ENCODE peak calls at places on chromosomes 2 and 18, in nine cellular contexts. Z, X, B, M, L, P, T, F and V are unnamed samples.

GRCh38 chr2:176117162-176117822 is 714 bp downstream of the HOXD10 start:
- DNase-seq in Z (peak; percentile 28), X (no peak), B (peak; percentile 20), M (no peak), L (no peak), P (no peak), T (no peak), F (no peak), V (no peak)

GRCh38 chr2:233353101-233353768 is 1.1 kb upstream of the DGKD start:
- DNase-seq in Z (no peak), X (no peak), B (no peak), M (no peak), L (no peak), P (no peak), T (no peak), F (no peak), V (no peak)

GRCh38 chr2:71063216-71063615 is 5.2 kb upstream of the NAGK start:
- DNase-seq in Z (no peak), X (no peak), B (no peak), M (no peak), L (no peak), P (no peak), T (no peak), F (no peak), V (no peak)

GRCh38 chr2:219454217-219454616 is 19.6 kb downstream of the SPEG start:
- DNase-seq in Z (no peak), X (no peak), B (no peak), M (no peak), L (no peak), P (no peak), T (no peak), F (no peak), V (no peak)

GRCh38 chr2:136134126-136134525 is 16.2 kb upstream of the CXCR4 start:
- DNase-seq in Z (no peak), X (no peak), B (no peak), M (no peak), L (peak; percentile 41), P (no peak), T (no peak), F (no peak), V (no peak)

GRCh38 chr2:240326886-240327285 is 108.6 kb upstream of the GPC1 start:
- DNase-seq in Z (no peak), X (no peak), B (no peak), M (no peak), L (no peak), P (no peak), T (no peak), F (no peak), V (no peak)

GRCh38 chr2:219803294-219803693 is 175.9 kb downstream of the SLC4A3 start:
- DNase-seq in Z (no peak), X (no peak), B (no peak), M (peak; percentile 12), L (no peak), P (no peak), T (no peak), F (no peak), V (no peak)

GRCh38 chr2:200405599-200406298 is 99.3 kb downstream of the SPATS2L start:
- DNase-seq in Z (no peak), X (peak; percentile 93), B (no peak), M (peak; percentile 87), L (no peak), P (peak; percentile 58), T (peak; percentile 97), F (no peak), V (no peak)

GRCh38 chr2:191862371-191862770 is 15.5 kb upstream of the CAVIN2 start:
- DNase-seq in Z (no peak), X (no peak), B (no peak), M (no peak), L (no peak), P (no peak), T (no peak), F (no peak), V (no peak)

GRCh38 chr2:95269036-95269680 is 5.1 kb upstream of the PROM2 start:
- DNase-seq in Z (peak; percentile 14), X (no peak), B (no peak), M (no peak), L (no peak), P (no peak), T (no peak), F (no peak), V (no peak)

GRCh38 chr2:26352892-26353291 is 6.3 kb upstream of the ADGRF3 start:
- DNase-seq in Z (no peak), X (peak; percentile 63), B (no peak), M (no peak), L (no peak), P (no peak), T (no peak), F (no peak), V (no peak)

GRCh38 chr18:58615150-58616132 is 13.4 kb downstream of the ALPK2 start:
- DNase-seq in Z (no peak), X (no peak), B (no peak), M (no peak), L (peak; percentile 28), P (no peak), T (no peak), F (no peak), V (no peak)

GRCh38 chr2:8985561-8986326 is 17.7 kb downstream of the MBOAT2 start:
- DNase-seq in Z (no peak), X (no peak), B (no peak), M (no peak), L (no peak), P (no peak), T (no peak), F (no peak), V (no peak)

GRCh38 chr2:8984855-8985254 is 18.6 kb downstream of the MBOAT2 start:
- DNase-seq in Z (no peak), X (no peak), B (no peak), M (no peak), L (no peak), P (no peak), T (no peak), F (no peak), V (no peak)

GRCh38 chr2:8984152-8984551 is 19.3 kb downstream of the MBOAT2 start:
- DNase-seq in Z (no peak), X (no peak), B (no peak), M (peak; percentile 65), L (no peak), P (no peak), T (no peak), F (no peak), V (no peak)

GRCh38 chr2:8987413-8987812 is 16.1 kb downstream of the MBOAT2 start:
- DNase-seq in Z (no peak), X (no peak), B (no peak), M (peak; percentile 67), L (no peak), P (no peak), T (no peak), F (no peak), V (no peak)

GRCh38 chr2:8986327-8986976 is 17.0 kb downstream of the MBOAT2 start:
- DNase-seq in Z (peak; percentile 75), X (no peak), B (peak; percentile 7), M (no peak), L (no peak), P (no peak), T (no peak), F (no peak), V (no peak)
- TF ChIP-seq CTCF in Z (peak; percentile 77), X (no peak), B (no peak), M (peak; percentile 24), L (no peak), P (no peak), T (peak; percentile 65), F (no peak), V (no peak)

DNA sequence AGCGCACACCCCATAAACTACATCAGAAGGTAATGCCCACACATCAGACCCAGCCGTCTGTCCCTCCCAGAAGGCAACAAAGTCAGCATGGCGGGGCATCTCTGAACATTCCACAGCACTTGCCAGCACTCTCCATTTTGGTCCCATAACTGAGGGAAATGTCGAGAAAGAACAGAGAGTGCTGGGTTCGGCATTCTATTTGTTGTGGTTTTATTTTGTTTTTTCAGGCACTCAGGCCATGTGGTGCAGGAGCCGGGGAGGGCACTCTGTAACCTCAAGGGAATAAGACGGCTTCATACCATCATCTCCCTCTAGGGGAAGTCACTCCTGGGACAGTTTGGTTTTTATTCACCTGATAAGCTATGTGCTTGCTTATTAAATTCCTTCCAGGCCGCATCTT is 156.0 kb downstream of the SEPTIN10 start:
- DNase-seq in Z (no peak), X (peak; percentile 7), B (no peak), M (no peak), L (no peak), P (no peak), T (no peak), F (no peak), V (no peak)
- TF ChIP-seq CTCF in Z (peak; percentile 46), X (no peak), B (peak; percentile 23), M (peak; percentile 2), L (no peak), P (no peak), T (no peak), F (no peak), V (no peak)

DNA sequence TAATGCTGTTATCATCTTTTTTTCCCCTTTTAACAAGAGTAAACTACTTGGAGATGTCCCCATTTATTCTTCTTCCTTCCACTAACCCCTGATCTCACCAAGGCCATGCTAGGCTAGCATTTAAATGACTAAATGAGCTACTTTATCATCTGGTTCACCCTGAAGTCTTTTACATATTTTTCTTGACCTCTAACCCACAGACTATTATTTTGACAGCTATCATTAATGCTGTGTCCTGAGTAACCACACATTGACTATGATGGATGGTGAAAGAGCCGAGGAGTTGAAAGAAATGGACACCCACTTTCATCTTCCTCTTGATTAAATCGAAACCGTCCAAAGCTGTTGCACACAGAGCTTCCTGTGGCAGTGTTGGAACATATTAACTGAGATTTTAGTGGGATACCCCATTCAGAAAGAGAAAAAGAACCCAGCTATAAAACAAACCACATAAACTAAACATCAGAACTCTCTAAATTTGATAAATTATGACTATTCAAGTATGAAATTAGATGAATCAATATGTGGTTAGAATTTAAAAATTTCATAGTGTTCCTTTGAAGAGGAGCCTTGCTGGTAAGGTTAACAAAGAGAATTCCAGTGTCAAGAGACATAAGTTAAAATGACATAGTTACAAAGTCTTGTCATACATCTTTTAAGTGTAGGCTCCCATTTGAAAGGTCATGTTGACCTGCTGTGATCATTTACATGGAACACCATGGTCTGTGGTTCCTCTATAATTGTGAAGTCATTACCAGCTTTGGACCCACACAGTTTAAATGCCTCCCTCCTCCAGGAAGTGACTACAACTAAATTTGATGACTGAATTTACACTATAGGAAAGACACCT is 231.8 kb upstream of the ETAA1 start:
- DNase-seq in Z (no peak), X (no peak), B (no peak), M (no peak), L (no peak), P (no peak), T (no peak), F (no peak), V (no peak)
- TF ChIP-seq CTCF in Z (no peak), X (no peak), B (no peak), M (no peak), L (no peak), P (no peak), T (no peak), F (no peak), V (no peak)

DNA sequence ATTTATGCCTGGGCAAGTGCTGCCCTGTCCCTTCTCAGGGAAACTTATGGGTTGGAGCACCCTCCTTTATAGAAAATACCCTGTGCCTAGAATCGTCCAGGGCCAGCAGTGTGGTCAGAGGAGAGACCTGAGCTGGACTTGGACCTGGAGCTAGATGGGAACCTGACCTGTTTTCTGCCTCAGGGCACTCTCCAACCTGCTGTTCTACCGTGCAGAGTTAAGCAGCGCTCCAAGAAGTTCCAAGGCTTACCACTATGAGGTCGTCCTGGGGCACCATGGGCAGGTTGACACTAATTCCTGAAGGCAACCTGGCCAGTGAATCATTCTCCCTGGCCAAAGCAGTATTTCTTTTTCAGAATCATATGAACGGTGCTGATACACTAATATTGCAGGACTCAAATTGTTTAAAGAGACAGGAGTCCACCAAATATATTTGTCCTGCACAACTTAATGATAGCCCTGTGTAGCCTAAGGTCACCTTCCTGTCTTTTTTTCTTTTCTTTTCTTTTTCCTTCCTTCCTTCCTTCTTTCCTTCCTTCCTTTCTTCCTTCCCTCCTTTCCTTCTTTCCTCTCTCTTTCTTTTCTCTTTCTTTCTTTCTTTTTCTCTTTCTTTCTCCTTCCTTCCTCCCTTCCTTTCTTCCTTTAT is 455.4 kb upstream of the HNMT start:
- DNase-seq in Z (peak; percentile 42), X (no peak), B (no peak), M (no peak), L (no peak), P (no peak), T (no peak), F (no peak), V (no peak)
- TF ChIP-seq CTCF in Z (peak; percentile 15), X (no peak), B (no peak), M (no peak), L (no peak), P (no peak), T (no peak), F (no peak), V (no peak)